ENCODE peak calls at places on chromosomes 6 and 20, in six cellular contexts. G is A549; B is CD8-positive, alpha-beta memory T cell; Q is Peyer's patch; O is cardiac muscle cell; D is right lobe of liver. W is an unnamed sample.

GRCh38 chr6:109255946-109256628 is 126.2 kb downstream of the CD164 start:
- DNase-seq in D (no peak), O (peak), B (no peak), G (no peak), Q (no peak), W (no peak)

GRCh38 chr6:165732696-165733486 is 69.8 kb upstream of the PDE10A start:
- DNase-seq in Q (no peak), D (no peak), O (no peak), B (no peak), G (no peak), W (no peak)

GRCh38 chr20:37071481-37071911 is 24.3 kb downstream of the RBL1 start:
- DNase-seq in O (peak), D (no peak), B (no peak), Q (peak), G (no peak), W (no peak)

GRCh38 chr6:8219352-8219943 is 117.1 kb upstream of the EEF1E1 start:
- DNase-seq in B (no peak), G (peak), Q (peak), D (no peak), O (peak), W (peak)

GRCh38 chr6:36545767-36546663 is 1.3 kb downstream of the STK38 start:
- DNase-seq in G (no peak), D (no peak), Q (no peak), O (peak), B (no peak), W (no peak)

GRCh38 chr20:34299925-34300806 is 3.0 kb downstream of the AHCY start:
- DNase-seq in O (no peak), G (no peak), B (no peak), D (no peak), Q (no peak), W (no peak)

GRCh38 chr6:170279977-170280688 is 10.7 kb downstream of the DLL1 start:
- DNase-seq in D (no peak), G (peak), B (peak), Q (peak), O (peak), W (peak)

GRCh38 chr6:84685983-84686584 is 78.3 kb downstream of the TBX18 start:
- DNase-seq in Q (no peak), B (no peak), D (no peak), O (no peak), G (peak), W (no peak)

GRCh38 chr6:25925808-25926325 is 4.6 kb downstream of the SLC17A2 start:
- DNase-seq in O (no peak), Q (no peak), G (no peak), D (no peak), B (no peak), W (no peak)

GRCh38 chr6:144158133-144158532 is 7.8 kb downstream of the STX11 start:
- DNase-seq in O (peak), Q (no peak), D (peak), B (no peak), G (peak), W (peak)

GRCh38 chr6:24981385-24981758 is 45.6 kb upstream of the RIPOR2 start:
- DNase-seq in D (no peak), B (no peak), Q (no peak), O (peak), G (no peak), W (no peak)

GRCh38 chr6:143485967-143486366 is 25.6 kb downstream of the FUCA2 start:
- DNase-seq in Q (no peak), G (no peak), D (no peak), B (no peak), O (no peak), W (no peak)

DNA sequence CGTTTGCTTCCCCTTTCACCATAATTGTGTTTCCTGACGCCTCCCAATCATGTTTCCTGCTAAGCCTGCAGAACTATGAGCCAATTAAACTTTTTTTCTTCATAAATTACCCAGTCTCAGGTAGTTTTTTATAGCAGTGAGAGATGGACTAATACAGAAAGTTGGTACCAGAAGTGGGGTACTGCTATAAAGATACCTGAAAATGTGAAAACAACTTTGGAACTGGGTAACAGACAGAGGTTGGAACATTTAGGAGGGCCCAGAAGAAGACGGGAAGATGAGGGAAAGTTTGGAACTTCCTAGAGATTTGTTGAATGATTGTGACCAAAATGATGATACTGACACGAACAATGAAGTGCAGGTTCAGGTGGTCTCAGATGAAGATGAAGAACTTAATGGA is 1058.6 kb upstream of the CITED2 start:
- DNase-seq in B (no peak), D (no peak), O (no peak), Q (no peak), G (no peak), W (no peak)
- H3K4me3 ChIP-seq in B (no peak), D (no peak), O (no peak), Q (no peak), G (no peak), W (no peak)

DNA sequence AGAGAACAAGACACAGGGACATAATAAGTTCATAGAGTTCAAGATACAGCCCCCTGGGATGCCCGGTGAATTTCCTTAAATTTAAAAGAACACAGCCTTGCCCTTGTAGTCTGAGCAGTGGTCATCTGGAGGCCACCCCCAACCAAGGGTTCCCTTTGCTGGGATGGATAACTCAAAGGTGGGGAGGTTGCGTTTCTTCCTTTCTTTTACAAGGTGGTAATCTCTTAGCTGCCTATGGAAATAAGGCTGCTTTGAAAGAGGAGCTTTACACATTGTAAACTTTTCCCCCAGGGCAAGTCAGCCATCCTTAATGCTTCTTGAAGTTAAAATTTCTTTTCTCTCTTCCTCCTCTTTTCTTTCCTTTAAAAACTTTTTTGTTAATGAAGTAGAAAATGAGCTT is 71.2 kb upstream of the PRDM1 start:
- DNase-seq in B (no peak), O (no peak), Q (no peak), G (no peak), D (no peak), W (no peak)
- H3K27ac ChIP-seq in B (no peak), O (no peak), Q (no peak), G (no peak), D (no peak), W (no peak)

GRCh38 chr20:50774515-50774914 is 20.3 kb upstream of the BCAS4 start:
- DNase-seq in G (no peak), Q (no peak), O (no peak), B (no peak), D (peak), W (no peak)

GRCh38 chr20:50772418-50773185 is 22.3 kb upstream of the BCAS4 start:
- DNase-seq in D (peak), O (no peak), G (no peak), Q (peak), B (no peak), W (peak)

GRCh38 chr20:50776122-50776795 is 18.6 kb upstream of the BCAS4 start:
- DNase-seq in G (no peak), Q (peak), D (peak), B (no peak), O (no peak), W (no peak)

GRCh38 chr20:50777373-50777772 is 17.5 kb upstream of the BCAS4 start:
- DNase-seq in O (no peak), Q (no peak), D (no peak), B (no peak), G (no peak), W (no peak)
- H3K4me3 ChIP-seq in O (no peak), Q (no peak), D (no peak), B (no peak), G (no peak), W (no peak)

GRCh38 chr6:136249336-136249735 is 775 bp downstream of the MTFR2 start:
- DNase-seq in Q (no peak), D (no peak), G (no peak), O (no peak), B (no peak), W (no peak)
- H3K27ac ChIP-seq in Q (no peak), D (no peak), G (peak), O (no peak), B (no peak), W (no peak)

GRCh38 chr6:33192671-33193602 is 670 bp upstream of the COL11A2 start:
- DNase-seq in G (no peak), D (no peak), B (no peak), O (peak), Q (no peak), W (peak)

GRCh38 chr6:33190504-33191107 is 1.7 kb downstream of the COL11A2 start:
- DNase-seq in O (no peak), G (no peak), D (no peak), B (no peak), Q (no peak), W (no peak)

GRCh38 chr6:33192105-33192646 is at the start of gene COL11A2:
- DNase-seq in Q (no peak), O (no peak), G (no peak), B (peak), D (no peak), W (no peak)

GRCh38 chr6:33189625-33190024 is 2.6 kb downstream of the COL11A2 start:
- DNase-seq in B (no peak), D (no peak), Q (no peak), G (no peak), O (no peak), W (no peak)

GRCh38 chr6:33191383-33192104 is 723 bp downstream of the COL11A2 start:
- DNase-seq in B (no peak), D (no peak), Q (no peak), G (no peak), O (no peak), W (peak)
- H3K4me3 ChIP-seq in B (no peak), D (no peak), Q (no peak), G (no peak), O (peak), W (no peak)

DNA sequence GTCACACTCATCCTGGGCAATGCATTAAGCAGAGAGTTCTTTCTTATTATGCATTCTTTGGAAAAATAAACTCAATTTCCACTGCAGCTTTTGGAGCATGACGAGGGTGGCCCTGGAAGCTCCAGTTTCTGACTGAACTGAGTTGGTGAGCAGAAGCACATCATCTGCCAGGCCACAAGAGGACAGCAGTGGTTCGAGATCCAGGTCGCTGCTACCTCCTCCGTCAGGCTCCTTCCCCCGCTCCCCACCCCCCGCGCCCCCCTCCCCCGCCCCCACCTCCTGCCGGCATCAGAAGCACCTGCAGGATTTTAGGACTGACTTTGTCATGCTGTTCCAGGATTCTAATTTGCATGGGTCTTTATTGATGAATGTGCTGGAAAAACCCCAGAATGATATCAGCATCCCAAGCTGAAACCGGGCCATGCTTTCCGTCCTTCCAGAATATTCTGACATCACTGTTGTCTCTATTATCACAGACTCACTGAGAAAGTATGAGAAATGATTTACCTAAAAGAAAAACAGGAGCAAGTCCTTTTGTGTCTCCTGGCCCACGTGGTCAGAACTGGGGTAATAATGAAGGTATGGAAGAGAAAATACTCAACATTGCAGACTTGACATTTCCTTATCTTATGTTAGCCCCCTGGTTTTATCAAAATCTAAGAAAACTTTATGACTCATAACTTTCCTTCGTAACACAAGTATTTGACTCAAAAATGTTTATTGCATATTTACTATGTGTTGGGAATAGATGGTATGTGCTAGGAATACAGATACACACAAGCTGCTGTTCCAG is 220.1 kb upstream of the EXOC2 start:
- DNase-seq in D (no peak), B (no peak), O (peak), Q (no peak), G (peak), W (peak)
- H3K27ac ChIP-seq in D (no peak), B (no peak), O (no peak), Q (no peak), G (peak), W (peak)

W was measured in body of pancreas.